ENCODE peak calls at places on chromosomes 7 and 10, in ten cellular contexts. J, Y, R, T, F, E, X, M, U and L are unnamed samples. For H3K27me3 and H3K36me3, the result is how much of the 10 kb centered on the place peaks cover.

GRCh38 chr10:104322416-104322782 is 15.9 kb downstream of the ITPRIP start:
- DNase-seq in J (no peak), Y (no peak), R (peak), T (no peak), F (no peak), E (peak), X (peak), M (no peak), U (no peak), L (no peak)

GRCh38 chr10:93678386-93678785 is 24.0 kb downstream of the FRA10AC1 start:
- DNase-seq in J (no peak), Y (no peak), R (no peak), T (no peak), F (no peak), E (no peak), X (no peak), M (no peak), U (no peak), L (no peak)

GRCh38 chr7:25521236-25521635 is 292.9 kb upstream of the NPVF start:
- DNase-seq in J (no peak), Y (peak), R (no peak), T (no peak), F (no peak), E (no peak), X (no peak), M (no peak), U (no peak), L (no peak)

GRCh38 chr7:142819530-142819929 is 35.3 kb upstream of the EPHB6 start:
- DNase-seq in J (no peak), Y (no peak), R (no peak), T (no peak), F (no peak), E (no peak), X (no peak), M (no peak), U (no peak), L (no peak)

GRCh38 chr10:27743736-27744477 is 1.7 kb downstream of the MKX start:
- DNase-seq in J (peak), Y (peak), R (peak), T (peak), F (peak), E (peak), X (no peak), M (no peak), U (peak), L (no peak)

GRCh38 chr7:13257661-13258060 is 570.2 kb downstream of the ARL4A start:
- DNase-seq in J (no peak), Y (no peak), R (no peak), T (no peak), F (no peak), E (no peak), X (no peak), M (no peak), U (no peak), L (no peak)

GRCh38 chr7:108189733-108190388 is 59.7 kb upstream of the LAMB4 start:
- DNase-seq in J (no peak), Y (no peak), R (no peak), T (no peak), F (no peak), E (no peak), X (no peak), M (no peak), U (no peak), L (no peak)

GRCh38 chr10:29482591-29483421 is 152.0 kb downstream of the SVIL start:
- DNase-seq in J (no peak), Y (peak), R (no peak), T (peak), F (peak), E (no peak), X (no peak), M (no peak), U (no peak), L (peak)

GRCh38 chr10:119549247-119549999 is 6.9 kb upstream of the RGS10 start:
- DNase-seq in J (no peak), Y (no peak), R (no peak), T (no peak), F (no peak), E (no peak), X (no peak), M (no peak), U (no peak), L (no peak)

GRCh38 chr10:26468691-26469090 is 30.6 kb downstream of the APBB1IP start:
- DNase-seq in J (no peak), Y (no peak), R (no peak), T (no peak), F (no peak), E (peak), X (no peak), M (no peak), U (no peak), L (no peak)

GRCh38 chr10:79561257-79561656 is 1.1 kb upstream of the SFTPA2 start:
- DNase-seq in J (no peak), Y (no peak), R (no peak), T (no peak), F (no peak), E (no peak), X (no peak), M (peak), U (no peak), L (no peak)

GRCh38 chr7:102173669-102174068 is 113.0 kb upstream of the SH2B2 start:
- DNase-seq in J (no peak), Y (no peak), R (no peak), T (no peak), F (no peak), E (no peak), X (no peak), M (no peak), U (no peak), L (no peak)

GRCh38 chr7:22931011-22931410 is 82.9 kb downstream of the HYCC1 start:
- DNase-seq in J (no peak), Y (no peak), R (no peak), T (no peak), F (no peak), E (no peak), X (no peak), M (no peak), U (no peak), L (no peak)

GRCh38 chr7:45589915-45590678 is 15.9 kb downstream of the ADCY1 start:
- DNase-seq in J (no peak), Y (no peak), R (no peak), T (no peak), F (no peak), E (no peak), X (no peak), M (no peak), U (no peak), L (no peak)

GRCh38 chr10:12500406-12501303 is 151.3 kb downstream of the CAMK1D start:
- DNase-seq in J (peak), Y (no peak), R (no peak), T (no peak), F (no peak), E (no peak), X (no peak), M (peak), U (peak), L (peak)

GRCh38 chr7:124489925-124490324 is 275.7 kb downstream of the GPR37 start:
- DNase-seq in J (no peak), Y (peak), R (no peak), T (no peak), F (no peak), E (no peak), X (no peak), M (no peak), U (no peak), L (no peak)

GRCh38 chr7:143960813-143961610 is 6.4 kb downstream of the OR2F1 start:
- DNase-seq in J (no peak), Y (no peak), R (no peak), T (no peak), F (no peak), E (no peak), X (no peak), M (no peak), U (no peak), L (no peak)

GRCh38 chr10:124741281-124741921 is 2.8 kb downstream of the FAM53B start:
- DNase-seq in J (peak), Y (peak), R (peak), T (peak), F (peak), E (peak), X (peak), M (peak), U (peak), L (peak)

GRCh38 chr7:24283900-24284698 is at the start of gene NPY:
- DNase-seq in J (no peak), Y (peak), R (no peak), T (peak), F (no peak), E (no peak), X (no peak), M (no peak), U (peak), L (peak)

GRCh38 chr7:8258734-8259133 is 3.2 kb downstream of the ICA1 start:
- DNase-seq in J (no peak), Y (no peak), R (no peak), T (no peak), F (no peak), E (no peak), X (no peak), M (no peak), U (no peak), L (no peak)

GRCh38 chr10:104209575-104210198 is 22.5 kb downstream of the CFAP43 start:
- DNase-seq in J (no peak), Y (peak), R (no peak), T (peak), F (peak), E (peak), X (no peak), M (peak), U (peak), L (peak)

GRCh38 chr10:100810091-100810834 is 64.9 kb downstream of the PAX2 start:
- DNase-seq in J (peak), Y (no peak), R (no peak), T (no peak), F (no peak), E (no peak), X (peak), M (no peak), U (no peak), L (no peak)

GRCh38 chr10:100808851-100809250 is 63.5 kb downstream of the PAX2 start:
- DNase-seq in J (peak), Y (no peak), R (no peak), T (no peak), F (no peak), E (no peak), X (peak), M (no peak), U (no peak), L (no peak)

GRCh38 chr10:100811261-100811660 is 65.9 kb downstream of the PAX2 start:
- DNase-seq in J (peak), Y (no peak), R (no peak), T (no peak), F (no peak), E (no peak), X (no peak), M (no peak), U (no peak), L (no peak)

GRCh38 chr10:100811752-100812750 is 66.7 kb downstream of the PAX2 start:
- DNase-seq in J (peak), Y (no peak), R (no peak), T (no peak), F (no peak), E (no peak), X (no peak), M (no peak), U (no peak), L (no peak)

DNA sequence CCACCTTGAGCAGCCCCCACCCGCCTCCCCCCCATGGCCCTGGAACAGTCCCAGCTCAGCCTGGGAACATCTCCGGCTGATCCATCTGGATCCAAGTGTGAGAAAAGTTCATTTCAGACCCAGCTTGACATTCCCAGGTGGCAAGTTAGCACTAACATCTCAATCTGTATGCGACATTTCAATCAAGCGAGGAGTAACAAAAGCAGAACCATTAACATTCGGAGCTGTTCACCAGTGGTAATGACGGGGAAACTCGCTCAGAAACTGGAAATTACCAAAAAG is 65.4 kb downstream of the PAX2 start:
- DNase-seq in J (no peak), Y (no peak), R (no peak), T (no peak), F (no peak), E (no peak), X (no peak), M (peak), U (no peak), L (no peak)
- H3K27me3 ChIP-seq in J (half or more), Y (under half), R (under half), T (half or more), F (half or more), E (under half), X (half or more), M (under half), U (under half), L (under half)

DNA sequence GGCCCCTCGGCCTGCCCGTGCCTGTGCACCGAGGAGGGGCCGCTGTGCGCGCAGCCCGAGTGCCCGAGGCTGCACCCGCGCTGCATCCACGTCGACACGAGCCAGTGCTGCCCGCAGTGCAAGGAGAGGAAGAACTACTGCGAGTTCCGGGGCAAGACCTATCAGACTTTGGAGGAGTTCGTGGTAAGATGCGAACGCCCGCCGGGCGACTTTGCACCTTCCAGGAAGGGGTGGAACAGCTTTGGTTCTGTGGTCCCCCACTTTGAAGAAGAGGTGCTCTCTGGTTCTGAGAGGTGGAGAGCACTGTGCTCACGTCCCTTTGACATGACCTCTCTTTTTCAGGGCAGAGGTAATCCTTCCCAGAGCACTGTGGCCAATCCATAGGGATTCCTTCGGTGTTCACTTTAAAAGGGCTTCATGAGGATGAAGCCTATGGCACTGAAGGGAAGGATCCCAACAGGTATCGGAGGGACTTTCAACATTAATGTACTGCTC is 2.6 kb downstream of the VWC2 start:
- DNase-seq in J (no peak), Y (peak), R (no peak), T (no peak), F (no peak), E (no peak), X (no peak), M (no peak), U (peak), L (no peak)
- H3K4me3 ChIP-seq in J (peak), Y (peak), R (peak), T (peak), F (no peak), E (no peak), X (peak), M (no peak), U (peak), L (no peak)

GRCh38 chr7:895451-896052 is 19.2 kb downstream of the GET4 start:
- DNase-seq in J (no peak), Y (no peak), R (no peak), T (no peak), F (no peak), E (no peak), X (no peak), M (no peak), U (no peak), L (no peak)

GRCh38 chr7:892648-893593 is 16.6 kb downstream of the GET4 start:
- DNase-seq in J (no peak), Y (no peak), R (no peak), T (no peak), F (no peak), E (no peak), X (no peak), M (no peak), U (no peak), L (no peak)

GRCh38 chr7:894164-894867 is 18.0 kb downstream of the GET4 start:
- DNase-seq in J (no peak), Y (no peak), R (no peak), T (no peak), F (no peak), E (peak), X (no peak), M (no peak), U (no peak), L (no peak)

GRCh38 chr7:894927-895450 is 18.6 kb downstream of the GET4 start:
- DNase-seq in J (no peak), Y (no peak), R (no peak), T (no peak), F (no peak), E (peak), X (no peak), M (no peak), U (no peak), L (no peak)

DNA sequence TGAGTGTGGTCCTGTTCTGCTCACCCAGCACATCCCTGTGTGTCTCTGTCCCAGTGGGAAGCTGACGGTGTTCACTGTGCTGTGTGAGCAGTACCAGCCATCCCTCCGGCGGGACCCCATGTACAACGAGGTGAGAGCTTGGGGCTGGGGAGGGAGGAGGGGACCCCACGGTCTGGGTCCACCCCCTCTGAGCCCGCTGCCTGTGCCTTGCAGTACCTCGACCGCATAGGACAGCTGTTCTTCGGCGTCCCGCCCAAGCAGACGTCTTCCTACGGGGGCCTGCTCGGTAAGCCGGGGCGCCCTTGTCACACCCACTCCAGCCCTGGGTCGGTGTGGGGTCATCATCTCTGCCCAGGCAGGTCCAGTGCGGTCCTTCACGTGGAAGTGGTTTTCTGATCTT is 17.3 kb downstream of the GET4 start:
- DNase-seq in J (no peak), Y (no peak), R (no peak), T (no peak), F (no peak), E (peak), X (no peak), M (no peak), U (no peak), L (no peak)
- H3K36me3 ChIP-seq in J (half or more), Y (under half), R (under half), T (under half), F (half or more), E (half or more), X (half or more), M (under half), U (under half), L (under half)

GRCh38 chr10:69572159-69573055 is 815 bp downstream of the NEUROG3 start:
- DNase-seq in J (no peak), Y (peak), R (no peak), T (peak), F (peak), E (no peak), X (peak), M (no peak), U (peak), L (peak)

GRCh38 chr10:69569144-69569934 is 3.9 kb downstream of the NEUROG3 start:
- DNase-seq in J (no peak), Y (peak), R (no peak), T (peak), F (no peak), E (no peak), X (no peak), M (no peak), U (no peak), L (no peak)

GRCh38 chr10:69568472-69569143 is 4.6 kb downstream of the NEUROG3 start:
- DNase-seq in J (no peak), Y (peak), R (no peak), T (peak), F (no peak), E (no peak), X (no peak), M (no peak), U (no peak), L (no peak)

GRCh38 chr10:69571618-69572158 is 1.5 kb downstream of the NEUROG3 start:
- DNase-seq in J (no peak), Y (peak), R (no peak), T (peak), F (no peak), E (no peak), X (no peak), M (no peak), U (no peak), L (no peak)

DNA sequence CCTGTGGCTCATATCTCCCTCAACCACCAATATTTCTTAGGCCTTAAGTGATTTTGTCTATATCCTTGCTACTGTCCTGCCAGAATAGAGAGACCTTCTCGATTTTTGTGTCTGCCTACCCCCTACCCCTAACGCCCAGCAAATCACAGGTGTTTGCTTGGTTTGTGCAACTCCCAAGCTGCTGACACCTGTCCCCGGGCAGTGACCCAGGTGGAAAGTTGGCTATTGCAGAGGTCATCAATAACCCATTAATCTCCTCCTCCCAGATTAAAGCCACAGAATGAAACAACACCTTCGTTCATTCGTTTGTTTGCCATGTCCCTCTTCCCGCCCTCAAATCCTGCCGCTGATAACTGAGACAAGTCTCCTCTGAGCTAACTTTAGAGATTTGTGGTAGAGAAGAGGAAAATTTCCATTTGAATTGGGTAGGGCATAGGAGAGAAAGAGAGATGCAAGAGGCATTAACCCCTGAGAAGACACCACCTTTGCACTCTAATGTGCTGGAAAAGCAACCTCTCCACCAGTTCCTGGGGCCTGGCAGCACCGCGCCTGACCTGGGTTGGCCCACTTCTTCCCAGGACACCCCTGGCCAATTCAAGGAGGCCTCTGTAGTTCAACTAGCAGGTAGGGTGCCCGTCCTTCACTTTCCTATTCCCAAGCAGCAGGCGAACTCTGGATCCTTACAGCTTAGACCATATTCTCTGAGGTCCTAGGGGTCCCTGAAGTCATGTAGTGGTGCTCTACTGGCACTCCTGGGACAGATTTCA is 3.0 kb downstream of the NEUROG3 start:
- DNase-seq in J (no peak), Y (peak), R (no peak), T (no peak), F (no peak), E (no peak), X (no peak), M (no peak), U (no peak), L (no peak)
- H3K27me3 ChIP-seq in J (half or more), Y (half or more), R (half or more), T (half or more), F (half or more), E (half or more), X (half or more), M (under half), U (half or more), L (half or more)

DNA sequence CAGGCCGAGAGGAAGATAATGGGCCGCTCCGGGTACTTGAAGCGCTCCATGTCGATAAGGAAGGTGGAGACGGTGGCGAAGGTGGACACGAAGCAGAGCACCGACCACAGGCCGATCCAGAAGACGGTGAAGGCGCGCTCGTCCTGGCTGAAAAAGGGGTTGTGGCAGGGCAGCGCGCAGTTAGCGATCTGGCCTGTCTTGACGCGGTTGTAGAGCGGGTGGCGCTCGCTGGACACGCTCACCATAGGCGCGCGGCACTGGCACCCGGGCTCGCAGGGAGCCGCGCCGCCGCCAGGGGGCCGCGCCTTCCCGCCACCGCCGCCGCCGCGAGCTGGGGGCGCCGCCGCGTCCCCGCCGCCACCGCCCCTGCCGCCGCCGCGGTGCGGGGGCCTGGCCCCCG is 1.6 kb downstream of the FZD8 start:
- DNase-seq in J (peak), Y (peak), R (peak), T (peak), F (peak), E (no peak), X (peak), M (peak), U (peak), L (peak)
- H3K4me3 ChIP-seq in J (peak), Y (peak), R (peak), T (peak), F (peak), E (no peak), X (peak), M (no peak), U (peak), L (peak)

GRCh38 chr10:21234761-21235160 is 290.7 kb downstream of the SKIDA1 start:
- DNase-seq in J (no peak), Y (no peak), R (no peak), T (no peak), F (no peak), E (no peak), X (no peak), M (no peak), U (no peak), L (no peak)
- H3K36me3 ChIP-seq in J (under half), Y (under half), R (under half), T (under half), F (under half), E (under half), X (under half), M (under half), U (under half), L (under half)